ENCODE peak calls at places on chromosomes 4 and X, in nine cellular contexts. S, K, E, C, I, J, O, F and Y are unnamed samples.

GRCh38 chr4:153349206-153349805 is 4.8 kb downstream of the MND1 start:
- DNase-seq in S (no peak), F (no peak), C (no peak), E (no peak), K (no peak), J (no peak), O (no peak), I (no peak), Y (no peak)

GRCh38 chrX:154732421-154733071 is 18.3 kb downstream of the GAB3 start:
- DNase-seq in C (no peak), S (no peak), K (no peak), I (no peak), O (no peak), F (no peak), J (no peak), E (peak; percentile 39), Y (no peak)

GRCh38 chr4:84684361-84684760 is 101.4 kb downstream of the CDS1 start:
- DNase-seq in J (no peak), C (no peak), I (no peak), E (no peak), F (no peak), O (no peak), K (no peak), S (no peak), Y (no peak)

GRCh38 chrX:35726176-35726575 is 72.0 kb upstream of the MAGEB16 start:
- DNase-seq in O (no peak), K (no peak), C (no peak), F (no peak), S (no peak), E (peak; percentile 29), J (no peak), I (peak; percentile 17), Y (no peak)

GRCh38 chr4:33737721-33738120 is 2506.6 kb downstream of the ARAP2 start:
- DNase-seq in I (no peak), O (no peak), S (no peak), K (no peak), J (no peak), C (no peak), E (no peak), F (no peak), Y (no peak)

GRCh38 chr4:109998867-109999303 is 86.2 kb downstream of the EGF start:
- DNase-seq in F (no peak), K (peak; percentile 14), O (no peak), E (peak; percentile 71), I (peak; percentile 28), S (no peak), C (peak; percentile 38), J (peak; percentile 18), Y (peak; percentile 23)

GRCh38 chrX:18885317-18886004 is 98.5 kb downstream of the PHKA2 start:
- DNase-seq in F (no peak), K (no peak), J (no peak), C (no peak), S (no peak), I (no peak), O (no peak), E (peak; percentile 44), Y (no peak)

GRCh38 chr4:94714761-94715160 is 43.0 kb upstream of the BMPR1B start:
- DNase-seq in J (no peak), E (peak; percentile 29), C (no peak), S (no peak), F (no peak), O (no peak), I (no peak), K (no peak), Y (no peak)

GRCh38 chr4:179145746-179146530 is 1703.7 kb upstream of the AGA start:
- DNase-seq in C (no peak), F (no peak), S (no peak), O (no peak), I (no peak), K (no peak), J (no peak), E (no peak), Y (no peak)

GRCh38 chr4:111330786-111331185 is 707.9 kb upstream of the PITX2 start:
- DNase-seq in O (no peak), K (no peak), S (no peak), I (no peak), C (no peak), E (no peak), F (no peak), J (no peak), Y (no peak)

GRCh38 chr4:100984901-100985300 is 362.4 kb downstream of the PPP3CA start:
- DNase-seq in S (no peak), O (no peak), I (no peak), F (no peak), K (no peak), E (peak; percentile 61), J (no peak), C (no peak), Y (no peak)

GRCh38 chr4:163991268-163991667 is 496.8 kb downstream of the TMA16 start:
- DNase-seq in F (no peak), E (no peak), I (no peak), K (no peak), J (no peak), S (no peak), O (no peak), C (no peak), Y (no peak)

GRCh38 chrX:148806145-148806868 is 305.9 kb downstream of the AFF2 start:
- DNase-seq in J (no peak), K (no peak), O (no peak), E (no peak), F (no peak), S (no peak), C (no peak), I (no peak), Y (no peak)

GRCh38 chr4:159169903-159170302 is 67.0 kb downstream of the RAPGEF2 start:
- DNase-seq in J (no peak), K (no peak), O (no peak), E (no peak), S (no peak), I (no peak), F (no peak), C (no peak), Y (no peak)

GRCh38 chr4:123546123-123546654 is 149.6 kb downstream of the SPRY1 start:
- DNase-seq in I (peak; percentile 57), O (no peak), K (no peak), J (no peak), C (peak; percentile 43), F (no peak), S (no peak), E (no peak), Y (no peak)

GRCh38 chr4:1591107-1591506 is 93.0 kb downstream of the FAM53A start:
- DNase-seq in K (no peak), J (no peak), O (no peak), E (no peak), C (no peak), I (no peak), S (no peak), F (no peak), Y (no peak)

GRCh38 chr4:1590244-1590643 is 93.9 kb downstream of the FAM53A start:
- DNase-seq in F (no peak), C (no peak), J (no peak), S (no peak), O (no peak), I (no peak), E (no peak), K (no peak), Y (no peak)

GRCh38 chr4:1589098-1589497 is 95.0 kb downstream of the FAM53A start:
- DNase-seq in C (no peak), S (no peak), I (no peak), E (no peak), J (no peak), O (no peak), F (no peak), K (no peak), Y (no peak)

GRCh38 chr4:1584498-1584897 is 99.6 kb downstream of the FAM53A start:
- DNase-seq in F (no peak), K (no peak), E (no peak), O (no peak), J (no peak), S (peak; percentile 15), I (no peak), C (no peak), Y (no peak)

DNA sequence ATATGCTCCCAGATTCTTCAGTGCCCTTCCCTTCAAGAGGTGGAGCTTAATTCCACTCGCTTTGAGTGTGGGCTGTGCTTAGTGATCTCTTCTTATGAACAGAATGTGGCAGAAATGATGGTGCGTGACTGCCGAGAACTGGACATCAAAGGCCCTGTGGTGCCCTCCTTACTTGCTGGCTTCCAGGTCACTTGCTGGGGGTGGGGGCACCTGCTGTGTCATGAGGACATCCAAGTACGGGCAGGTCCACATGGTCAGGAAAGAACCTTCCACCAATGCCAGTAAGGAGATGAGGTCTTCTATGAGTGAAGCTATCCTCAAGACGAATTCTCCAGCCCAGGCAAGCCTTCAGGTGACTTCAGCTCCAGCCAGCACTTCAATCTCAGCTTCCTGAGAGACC is 95.8 kb downstream of the FAM53A start:
- DNase-seq in O (no peak), E (no peak), J (no peak), K (no peak), F (no peak), S (peak; percentile 36), I (no peak), C (no peak), Y (no peak)
- H3K9me3 ChIP-seq in O (no peaks in the 10 kb centered on the region), E (no peaks in the 10 kb centered on the region), J (peaks cover 40% of the 10 kb centered on the region), K (peaks cover 25% of the 10 kb centered on the region), F (peaks cover 41% of the 10 kb centered on the region), S (peaks cover 6% of the 10 kb centered on the region), I (no peaks in the 10 kb centered on the region), C (no peaks in the 10 kb centered on the region), Y (peaks cover 4% of the 10 kb centered on the region)

DNA sequence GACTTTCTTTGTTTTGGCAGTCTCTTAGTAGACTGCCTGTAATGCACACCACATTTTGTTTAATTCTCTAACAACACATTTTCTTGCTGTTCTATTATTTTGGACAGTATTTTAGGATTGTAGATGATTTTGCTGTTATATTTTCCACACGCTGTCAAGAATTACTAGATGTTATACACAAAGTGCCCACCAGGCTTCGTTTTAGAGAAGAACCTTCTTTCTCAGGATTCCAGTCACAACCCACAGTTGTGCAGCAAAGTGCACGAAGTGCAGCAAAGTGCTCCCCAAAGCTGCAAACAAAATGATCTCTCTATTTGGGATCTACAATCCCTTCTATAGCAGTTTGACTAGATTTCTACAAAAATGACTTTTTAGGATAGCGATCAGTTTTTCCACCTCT is 2.4 kb downstream of the ZNF141 start:
- DNase-seq in O (no peak), K (no peak), S (no peak), C (no peak), E (peak; percentile 1), I (no peak), F (no peak), J (no peak), Y (no peak)
- H3K9me3 ChIP-seq in O (no peaks in the 10 kb centered on the region), K (peaks cover 32% of the 10 kb centered on the region), S (peaks cover 2% of the 10 kb centered on the region), C (peaks cover 7% of the 10 kb centered on the region), E (no peaks in the 10 kb centered on the region), I (no peaks in the 10 kb centered on the region), F (peaks cover 45% of the 10 kb centered on the region), J (peaks cover 27% of the 10 kb centered on the region), Y (peaks cover 12% of the 10 kb centered on the region)

GRCh38 chr4:29762151-29762550 is 958.0 kb upstream of the PCDH7 start:
- DNase-seq in E (no peak), O (no peak), S (no peak), J (no peak), I (no peak), K (no peak), F (no peak), C (no peak), Y (no peak)
- H3K9me3 ChIP-seq in E (no peaks in the 10 kb centered on the region), O (no peaks in the 10 kb centered on the region), S (no peaks in the 10 kb centered on the region), J (no peaks in the 10 kb centered on the region), I (no peaks in the 10 kb centered on the region), K (no peaks in the 10 kb centered on the region), F (peaks cover 15% of the 10 kb centered on the region), C (no peaks in the 10 kb centered on the region), Y (no peaks in the 10 kb centered on the region)

DNA sequence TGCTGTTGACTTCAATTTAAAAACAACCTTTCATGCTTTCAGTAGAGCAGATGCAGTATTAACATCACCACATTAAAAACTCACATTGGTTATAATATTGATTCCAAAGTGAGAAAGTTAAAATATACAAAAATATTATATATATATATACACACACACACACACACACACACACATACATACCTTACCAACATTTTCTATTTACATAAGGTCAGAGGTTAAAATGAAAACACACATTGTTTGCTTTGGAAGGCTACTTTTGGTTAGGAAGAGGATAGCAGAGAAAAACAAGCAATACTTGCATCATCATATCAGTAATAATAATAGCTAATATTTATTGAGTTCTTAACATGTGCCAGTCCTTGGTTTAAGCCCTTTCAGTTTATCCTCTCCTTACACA is 226.5 kb downstream of the PPP4R3C start:
- DNase-seq in J (no peak), E (no peak), I (no peak), S (no peak), F (no peak), C (no peak), O (no peak), K (no peak), Y (no peak)
- H3K9me3 ChIP-seq in J (no peaks in the 10 kb centered on the region), E (no peaks in the 10 kb centered on the region), I (no peaks in the 10 kb centered on the region), S (no peaks in the 10 kb centered on the region), F (peaks cover 8% of the 10 kb centered on the region), C (no peaks in the 10 kb centered on the region), O (no peaks in the 10 kb centered on the region), K (no peaks in the 10 kb centered on the region), Y (no peaks in the 10 kb centered on the region)